ENCODE peak calls at places on chromosomes 5 and 9, in four cellular contexts. C is HCT116, V is mammary epithelial cell, A is PC-3. R is an unnamed sample.

GRCh38 chr9:3807601-3808000 is 281.8 kb upstream of the RFX3 start:
- DNase-seq in C (no peak), V (no peak), A (no peak), R (no peak)

GRCh38 chr9:20504930-20505329 is 117.4 kb downstream of the MLLT3 start:
- DNase-seq in C (no peak), V (no peak), A (no peak), R (no peak)

GRCh38 chr5:73454379-73455036 is 5.9 kb upstream of the FOXD1 start:
- DNase-seq in C (peak), V (peak), A (peak), R (peak)

GRCh38 chr5:111734013-111734412 is 23.0 kb downstream of the NREP start:
- DNase-seq in C (no peak), V (peak), A (no peak), R (no peak)

GRCh38 chr9:98931543-98931942 is 12.2 kb upstream of the COL15A1 start:
- DNase-seq in C (no peak), V (no peak), A (no peak), R (no peak)

GRCh38 chr9:6268830-6269397 is 53.3 kb downstream of the IL33 start:
- DNase-seq in C (no peak), V (no peak), A (no peak), R (no peak)

GRCh38 chr9:95270790-95271189 is 46.7 kb downstream of the FANCC start:
- DNase-seq in C (no peak), V (no peak), A (no peak), R (no peak)

GRCh38 chr5:73189816-73190451 is 16.9 kb downstream of the TMEM174 start:
- DNase-seq in C (no peak), V (no peak), A (no peak), R (no peak)

GRCh38 chr5:36489505-36489904 is 116.9 kb upstream of the SLC1A3 start:
- DNase-seq in C (no peak), V (no peak), A (no peak), R (no peak)

GRCh38 chr9:132241840-132242620 is 80.2 kb downstream of the NTNG2 start:
- DNase-seq in C (no peak), V (no peak), A (no peak), R (peak)

GRCh38 chr9:27442464-27442863 is 81.6 kb upstream of the IFNK start:
- DNase-seq in C (no peak), V (no peak), A (no peak), R (no peak)

GRCh38 chr9:5453004-5453403 is 2.7 kb downstream of the CD274 start:
- DNase-seq in C (no peak), V (no peak), A (peak), R (no peak)

GRCh38 chr9:35910613-35911488 is 1.6 kb downstream of the SPAAR start:
- DNase-seq in C (peak), V (peak), A (peak), R (peak)

GRCh38 chr9:128033609-128034008 is 33.5 kb downstream of the NAIF1 start:
- DNase-seq in C (no peak), V (no peak), A (no peak), R (no peak)

GRCh38 chr5:109689740-109690455 is at the start of gene MAN2A1:
- DNase-seq in C (peak), V (peak), A (peak), R (peak)

GRCh38 chr9:130347931-130348330 is 82.4 kb downstream of the HMCN2 start:
- DNase-seq in C (no peak), V (no peak), A (no peak), R (no peak)

GRCh38 chr5:5667136-5667554 is 244.7 kb downstream of the ICE1 start:
- DNase-seq in C (no peak), V (no peak), A (peak), R (no peak)

GRCh38 chr5:176787676-176788075 is 22.7 kb upstream of the UNC5A start:
- DNase-seq in C (peak), V (no peak), A (no peak), R (no peak)

GRCh38 chr5:142202282-142202681 is 93.7 kb downstream of the NDFIP1 start:
- DNase-seq in C (no peak), V (peak), A (no peak), R (no peak)

GRCh38 chr9:106419737-106420136 is 443.2 kb upstream of the ZNF462 start:
- DNase-seq in C (no peak), V (no peak), A (no peak), R (no peak)

GRCh38 chr5:56202483-56202882 is 30.6 kb downstream of the ANKRD55 start:
- DNase-seq in C (no peak), V (no peak), A (no peak), R (no peak)

GRCh38 chr9:110543631-110544051 is 35.9 kb downstream of the SVEP1 start:
- DNase-seq in C (no peak), V (no peak), A (no peak), R (no peak)

GRCh38 chr5:79023323-79023722 is 38.2 kb upstream of the ARSB start:
- DNase-seq in C (no peak), V (no peak), A (no peak), R (no peak)

GRCh38 chr9:92292338-92293074 is 991 bp downstream of the IARS1 start:
- DNase-seq in C (no peak), V (peak), A (peak), R (no peak)

GRCh38 chr5:69217154-69217731 is 17.4 kb upstream of the CDK7 start:
- DNase-seq in C (no peak), V (no peak), A (no peak), R (peak)

GRCh38 chr9:98256632-98257218 is 1.3 kb upstream of the TBC1D2 start:
- DNase-seq in C (no peak), V (no peak), A (no peak), R (peak)

GRCh38 chr9:114192539-114192938 is 37.2 kb downstream of the COL27A1 start:
- DNase-seq in C (no peak), V (no peak), A (no peak), R (no peak)

GRCh38 chr5:112563169-112563826 is 144.2 kb upstream of the EPB41L4A start:
- DNase-seq in C (no peak), V (no peak), A (no peak), R (no peak)

GRCh38 chr5:74492230-74492629 is 148.3 kb downstream of the ENC1 start:
- DNase-seq in C (no peak), V (no peak), A (no peak), R (no peak)

GRCh38 chr5:124289122-124289521 is 457.3 kb downstream of the ZNF608 start:
- DNase-seq in C (no peak), V (no peak), A (no peak), R (no peak)

GRCh38 chr5:107853696-107854095 is 183.0 kb upstream of the EFNA5 start:
- DNase-seq in C (no peak), V (no peak), A (no peak), R (no peak)

GRCh38 chr9:125509476-125509875 is 197.5 kb downstream of the MAPKAP1 start:
- DNase-seq in C (no peak), V (no peak), A (no peak), R (no peak)

GRCh38 chr9:114913217-114913616 is 17.2 kb downstream of the TNFSF8 start:
- DNase-seq in C (no peak), V (no peak), A (no peak), R (no peak)

GRCh38 chr5:124494540-124495116 is 251.8 kb downstream of the ZNF608 start:
- DNase-seq in C (no peak), V (no peak), A (peak), R (no peak)

GRCh38 chr9:127909839-127910273 is 7.0 kb downstream of the ST6GALNAC4 start:
- DNase-seq in C (no peak), V (no peak), A (no peak), R (no peak)

GRCh38 chr5:135228236-135228635 is 170.8 kb downstream of the MACROH2A1 start:
- DNase-seq in C (no peak), V (no peak), A (no peak), R (no peak)

GRCh38 chr9:137281345-137282116 is 4.0 kb downstream of the TOR4A start:
- DNase-seq in C (no peak), V (no peak), A (no peak), R (no peak)

GRCh38 chr9:133967024-133967741 is 24.9 kb downstream of the VAV2 start:
- DNase-seq in C (no peak), V (peak), A (peak), R (no peak)

GRCh38 chr5:37955748-37956147 is 115.9 kb upstream of the GDNF start:
- DNase-seq in C (no peak), V (no peak), A (peak), R (no peak)

GRCh38 chr9:91954841-91955471 is 4.9 kb upstream of the ROR2 start:
- DNase-seq in C (peak), V (peak), A (peak), R (peak)

DNA sequence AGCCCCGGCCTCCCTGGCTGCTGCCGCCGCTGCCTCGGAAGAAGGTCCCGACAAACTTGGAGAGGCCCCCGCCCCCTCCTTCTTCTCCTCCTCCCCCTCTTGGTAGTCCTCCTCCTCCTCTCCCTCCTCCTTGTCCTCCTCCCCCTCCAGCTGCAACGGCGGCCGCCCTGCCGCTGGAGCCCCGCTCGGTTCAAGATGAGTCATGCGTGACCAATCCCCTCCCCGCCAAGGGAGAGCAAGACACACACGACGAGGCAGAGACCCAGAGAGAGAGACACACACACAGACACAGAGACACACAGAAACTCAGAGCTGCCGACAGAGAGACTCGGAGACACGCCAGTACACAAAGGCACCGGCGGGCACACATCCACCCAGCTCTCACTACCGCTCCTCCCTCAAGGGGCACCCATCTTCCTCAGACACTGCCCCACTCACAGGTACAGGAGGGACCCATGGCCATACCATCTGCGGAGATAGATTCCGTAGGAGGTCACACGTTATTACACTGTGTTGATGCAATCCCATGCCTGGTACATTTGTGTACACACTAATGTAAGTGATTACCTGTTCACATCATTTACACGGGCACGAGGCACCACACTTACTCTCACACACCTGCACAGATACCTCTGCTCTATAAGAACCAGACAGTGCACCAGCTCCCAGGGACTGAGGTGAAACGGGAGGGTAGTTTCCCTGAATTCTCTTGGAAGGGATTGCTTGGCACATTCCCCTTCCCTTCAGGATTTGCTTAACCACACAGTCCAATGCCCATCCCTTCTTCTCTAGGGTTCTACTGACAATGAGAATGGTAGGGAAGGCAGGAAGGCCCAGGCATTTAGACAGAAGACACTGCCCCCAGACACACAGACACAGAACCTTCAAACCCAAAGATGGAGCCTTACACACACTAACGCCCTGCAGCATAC is at the start of gene LHX6:
- DNase-seq in C (no peak), V (peak), A (peak), R (no peak)
- TF ChIP-seq EZH2 in C (no peak), V (peak), A (no peak), R (no peak)

DNA sequence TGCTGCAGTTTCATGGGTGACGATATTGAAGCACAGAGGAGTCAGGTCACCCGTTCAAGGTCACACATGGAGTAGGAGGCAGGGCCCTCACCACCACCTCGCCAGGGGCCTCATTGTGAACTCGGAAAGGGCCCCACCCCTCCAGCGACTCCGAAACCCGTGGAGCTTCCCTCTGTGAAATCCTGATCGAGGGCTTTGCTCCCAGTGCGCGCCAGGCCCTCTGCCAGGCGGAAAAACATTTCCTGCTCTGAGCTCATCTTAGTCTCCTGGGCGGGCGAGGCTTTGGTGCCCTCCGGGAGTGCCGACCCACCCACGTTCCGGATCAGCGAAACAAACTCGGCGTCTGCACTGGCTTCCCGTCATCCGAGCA is 75.0 kb upstream of the FCN1 start:
- DNase-seq in C (no peak), V (no peak), A (no peak), R (no peak)
- H3K9ac ChIP-seq in C (no peak), V (no peak), A (no peak), R (no peak)

GRCh38 chr5:157917909-157918809 is 59.2 kb upstream of the CLINT1 start:
- DNase-seq in C (peak), V (peak), A (peak), R (peak)
- TF ChIP-seq CTCF in C (peak), V (peak), A (peak), R (peak)

GRCh38 chr5:41751867-41752266 is 118.4 kb downstream of the OXCT1 start:
- DNase-seq in C (no peak), V (no peak), A (no peak), R (no peak)

GRCh38 chr5:41747708-41748107 is 122.5 kb downstream of the OXCT1 start:
- DNase-seq in C (no peak), V (no peak), A (no peak), R (no peak)

GRCh38 chr5:41747291-41747690 is 122.9 kb downstream of the OXCT1 start:
- DNase-seq in C (no peak), V (peak), A (peak), R (no peak)

GRCh38 chr5:41748631-41749030 is 121.6 kb downstream of the OXCT1 start:
- DNase-seq in C (peak), V (peak), A (peak), R (no peak)
- TF ChIP-seq EZH2 in C (no peak), V (no peak), A (no peak), R (no peak)

DNA sequence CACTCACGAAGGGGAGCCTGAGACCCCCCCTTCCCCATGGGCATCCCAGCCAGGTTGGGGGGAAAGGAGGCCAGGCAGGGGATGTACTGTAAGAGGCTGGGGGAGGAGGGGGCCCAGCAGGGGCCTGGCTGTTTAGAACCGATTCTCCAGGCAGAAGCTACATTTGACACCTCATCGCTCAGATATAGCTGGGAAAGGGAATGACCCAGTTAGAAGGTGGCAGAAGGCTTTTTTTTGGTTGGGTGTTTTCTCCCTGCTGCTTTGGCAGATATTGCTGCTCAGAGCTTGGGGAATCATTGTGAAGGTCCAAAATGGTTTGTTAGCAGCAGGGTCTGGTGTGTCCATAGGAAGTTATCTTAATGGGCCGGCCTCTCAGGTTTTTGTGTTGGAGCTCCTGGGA is 6.0 kb downstream of the CDX1 start:
- DNase-seq in C (no peak), V (no peak), A (no peak), R (no peak)
- H3K9ac ChIP-seq in C (no peak), V (no peak), A (no peak), R (no peak)

DNA sequence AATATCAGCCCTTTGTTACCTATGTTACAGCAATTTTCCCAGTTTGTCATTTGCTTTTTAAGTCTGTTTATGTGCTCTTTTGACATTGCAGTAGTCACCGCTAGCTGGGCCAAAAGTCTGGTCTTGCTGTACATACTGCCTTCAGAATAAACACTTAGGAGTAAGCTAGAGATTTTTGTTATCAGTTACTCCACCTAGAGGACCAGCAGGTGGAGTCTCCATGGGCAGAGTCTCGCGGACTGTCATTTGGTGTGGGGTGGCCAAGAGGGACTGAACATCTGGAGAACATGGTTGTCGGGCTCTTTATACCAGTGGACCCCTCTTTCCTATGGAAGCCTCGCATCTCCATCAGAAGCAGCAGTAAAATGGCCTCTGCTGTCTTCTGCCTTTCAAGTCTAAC is 10.8 kb upstream of the MGAT1 start:
- DNase-seq in C (no peak), V (no peak), A (peak), R (peak)
- TF ChIP-seq CTCF in C (no peak), V (peak), A (peak), R (peak)

DNA sequence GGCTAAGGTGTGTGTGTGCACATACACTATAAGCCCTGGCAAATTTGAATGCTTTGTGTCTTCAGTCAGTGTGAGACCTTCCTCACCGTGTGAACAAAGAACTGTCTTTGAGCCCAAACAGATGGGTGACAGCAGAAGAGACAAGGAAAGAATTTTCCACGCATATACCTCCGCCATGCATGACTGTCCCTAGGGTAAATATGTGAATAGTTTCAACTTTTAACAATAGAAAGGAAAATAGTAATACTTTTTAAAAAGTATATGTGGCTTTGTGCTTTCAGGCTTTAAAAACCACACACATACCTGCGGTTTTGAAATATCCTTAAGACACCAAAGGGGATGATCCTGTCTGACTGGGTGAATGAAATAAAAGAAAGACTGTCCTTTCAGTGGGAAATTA is 438.6 kb upstream of the MPDZ start:
- DNase-seq in C (no peak), V (peak), A (peak), R (peak)
- TF ChIP-seq EZH2 in C (no peak), V (no peak), A (no peak), R (no peak)